ENCODE peak calls at places on chromosomes 12 and 14, in ten cellular contexts. I is KG1, D is pancreas, Y is globus pallidus, C is HCT116, A is fibroblast of villous mesenchyme, U is endothelial cell, F is left kidney, Z is NCI-H187 treated with DMSO at 0.1 percent for 48 hours, M is NCI-H1694. T is an unnamed sample.

GRCh38 chr12:86719381-86719780 is 463.2 kb upstream of the MGAT4C start:
- DNase-seq in A (no peak), Y (no peak), M (no peak), C (no peak), U (no peak), I (no peak), D (no peak), F (no peak), Z (no peak), T (no peak)

GRCh38 chr12:42315108-42315507 is 10.8 kb downstream of the ZCRB1 start:
- DNase-seq in C (no peak), I (no peak), F (no peak), U (no peak), D (no peak), A (no peak), M (no peak), Z (no peak), Y (no peak), T (no peak)

GRCh38 chr14:49405291-49405690 is 180.9 kb downstream of the RPS29 start:
- DNase-seq in D (no peak), Z (no peak), F (no peak), C (no peak), U (no peak), M (no peak), Y (no peak), I (no peak), A (peak), T (no peak)

GRCh38 chr14:95531473-95531872 is 3.4 kb upstream of the GLRX5 start:
- DNase-seq in Z (no peak), D (no peak), C (no peak), A (peak), Y (no peak), U (no peak), I (no peak), M (no peak), F (no peak), T (no peak)

GRCh38 chr12:123387508-123388217 is 3.7 kb downstream of the KMT5A start:
- DNase-seq in A (no peak), M (no peak), Y (no peak), D (no peak), C (no peak), F (peak), I (no peak), Z (no peak), U (no peak), T (peak)

GRCh38 chr14:100715803-100716202 is 10.9 kb upstream of the DLK1 start:
- DNase-seq in C (no peak), Y (no peak), I (no peak), Z (no peak), F (no peak), A (no peak), M (no peak), D (no peak), U (no peak), T (no peak)

GRCh38 chr14:71588028-71588427 is 344.2 kb upstream of the RGS6 start:
- DNase-seq in F (no peak), Y (no peak), M (no peak), Z (no peak), A (no peak), I (no peak), U (no peak), D (no peak), C (no peak), T (no peak)

GRCh38 chr14:102726191-102726949 is 50.9 kb upstream of the TRAF3 start:
- DNase-seq in U (no peak), Y (no peak), Z (no peak), M (no peak), I (no peak), D (no peak), F (no peak), A (no peak), C (no peak), T (no peak)

GRCh38 chr14:90534091-90534837 is 137.4 kb downstream of the CALM1 start:
- DNase-seq in D (no peak), M (no peak), C (no peak), Y (no peak), Z (no peak), A (peak), I (no peak), F (peak), U (peak), T (peak)

GRCh38 chr12:15011162-15011561 is 38.3 kb downstream of the PDE6H start:
- DNase-seq in D (no peak), C (no peak), U (no peak), Z (no peak), M (no peak), A (no peak), Y (no peak), F (no peak), I (no peak), T (no peak)

GRCh38 chr14:102211240-102211639 is 71.5 kb downstream of the WDR20 start:
- DNase-seq in D (no peak), A (no peak), M (no peak), Z (no peak), U (no peak), C (no peak), I (no peak), F (no peak), Y (no peak), T (no peak)

GRCh38 chr12:30829876-30830275 is 75.1 kb upstream of the CAPRIN2 start:
- DNase-seq in A (no peak), C (no peak), U (no peak), D (no peak), Y (no peak), F (no peak), I (no peak), Z (no peak), M (no peak), T (no peak)

GRCh38 chr14:104019029-104019428 is 66.5 kb upstream of the ASPG start:
- DNase-seq in A (no peak), I (no peak), D (no peak), Y (no peak), M (no peak), C (no peak), Z (no peak), U (no peak), F (no peak), T (no peak)

GRCh38 chr14:96424104-96424989 is 32.4 kb downstream of the AK7 start:
- DNase-seq in M (peak), Y (peak), F (peak), C (peak), A (peak), Z (no peak), I (peak), D (peak), U (peak), T (peak)

GRCh38 chr12:95218164-95218851 is 701 bp downstream of the VEZT start:
- DNase-seq in Y (peak), Z (peak), F (peak), I (peak), D (no peak), C (no peak), M (peak), U (no peak), A (no peak), T (peak)

GRCh38 chr12:13173537-13173936 is 23.0 kb upstream of the EMP1 start:
- DNase-seq in C (peak), M (no peak), U (no peak), Z (no peak), D (no peak), F (peak), Y (peak), A (peak), I (no peak), T (no peak)

GRCh38 chr12:110536834-110537604 is 34.9 kb downstream of the RAD9B start:
- DNase-seq in Z (no peak), F (no peak), C (no peak), D (no peak), I (no peak), M (no peak), Y (no peak), U (no peak), A (no peak), T (no peak)